ENCODE peak calls at places on chromosomes 3 and 15, in five cellular contexts. S is NCI-H1092 treated with DMSO at 0.1 percent for 48 hours, D is OCI-M1, L is M059J, R is GM03348. C is an unnamed sample.

GRCh38 chr15:49674370-49674769 is 53.5 kb downstream of the DTWD1 start:
- DNase-seq in S (no peak), D (no peak), L (peak), R (peak), C (peak)

GRCh38 chr3:175287361-175287963 is 428.3 kb downstream of the NAALADL2 start:
- DNase-seq in S (no peak), D (no peak), L (no peak), R (no peak), C (no peak)

GRCh38 chr15:96020133-96020532 is 310.4 kb upstream of the NR2F2 start:
- DNase-seq in S (no peak), D (no peak), L (no peak), R (no peak), C (no peak)

GRCh38 chr15:80694624-80695098 is 449 bp upstream of the ABHD17C start:
- DNase-seq in S (no peak), D (no peak), L (peak), R (peak), C (peak)

GRCh38 chr15:60576515-60576914 is 97.6 kb upstream of the ICE2 start:
- DNase-seq in S (no peak), D (no peak), L (no peak), R (no peak), C (no peak)

GRCh38 chr15:40190591-40190990 is 29.7 kb downstream of the BUB1B start:
- DNase-seq in S (no peak), D (no peak), L (peak), R (peak), C (peak)

GRCh38 chr3:24545917-24546316 is 51.3 kb upstream of the THRB start:
- DNase-seq in S (no peak), D (no peak), L (peak), R (peak), C (no peak)

GRCh38 chr3:126423191-126424038 is 28.7 kb downstream of the CFAP100 start:
- DNase-seq in S (no peak), D (no peak), L (no peak), R (no peak), C (no peak)

GRCh38 chr15:90871097-90871715 is 2.8 kb downstream of the FURIN start:
- DNase-seq in S (peak), D (peak), L (peak), R (peak), C (peak)

GRCh38 chr15:28919201-28919627 is 33.4 kb downstream of the APBA2 start:
- DNase-seq in S (no peak), D (no peak), L (no peak), R (no peak), C (peak)

GRCh38 chr15:90581771-90582471 is 52.2 kb downstream of the CRTC3 start:
- DNase-seq in S (no peak), D (peak), L (no peak), R (no peak), C (peak)

GRCh38 chr15:55250392-55250791 is 39.2 kb downstream of the RAB27A start:
- DNase-seq in S (no peak), D (peak), L (no peak), R (peak), C (no peak)

GRCh38 chr3:123568034-123568433 is 16.8 kb downstream of the HACD2 start:
- DNase-seq in S (no peak), D (no peak), L (no peak), R (no peak), C (no peak)

GRCh38 chr3:66858656-66859381 is 139.3 kb upstream of the KBTBD8 start:
- DNase-seq in S (no peak), D (peak), L (no peak), R (no peak), C (no peak)

GRCh38 chr3:72960812-72961518 is 35.6 kb upstream of the PPP4R2 start:
- DNase-seq in S (no peak), D (peak), L (peak), R (peak), C (peak)

GRCh38 chr3:146640955-146641867 is 36.1 kb upstream of the PLSCR5 start:
- DNase-seq in S (peak), D (peak), L (peak), R (peak), C (peak)

GRCh38 chr15:78065973-78066946 is 11.3 kb downstream of the TBC1D2B start:
- DNase-seq in S (no peak), D (no peak), L (no peak), R (no peak), C (peak)

GRCh38 chr15:68679961-68680371 is 101.2 kb downstream of the CORO2B start:
- DNase-seq in S (no peak), D (no peak), L (no peak), R (no peak), C (no peak)

GRCh38 chr3:111695584-111696213 is 100.6 kb upstream of the ZBED2 start:
- DNase-seq in S (no peak), D (no peak), L (peak), R (peak), C (peak)

GRCh38 chr15:70164910-70165791 is 67.4 kb upstream of the TLE3 start:
- DNase-seq in S (no peak), D (no peak), L (no peak), R (no peak), C (no peak)

GRCh38 chr3:185486371-185486770 is 12.5 kb downstream of the TMEM41A start:
- DNase-seq in S (no peak), D (no peak), L (no peak), R (no peak), C (no peak)

GRCh38 chr15:25527118-25527517 is 88.3 kb upstream of the UBE3A start:
- DNase-seq in S (no peak), D (no peak), L (no peak), R (no peak), C (peak)

GRCh38 chr15:88574646-88575045 is 28.2 kb upstream of the DET1 start:
- DNase-seq in S (peak), D (no peak), L (no peak), R (no peak), C (no peak)

GRCh38 chr3:122555275-122556071 is 8.6 kb downstream of the PARP9 start:
- DNase-seq in S (no peak), D (no peak), L (peak), R (peak), C (peak)

GRCh38 chr3:159785276-159785675 is 203.4 kb upstream of the IL12A start:
- DNase-seq in S (no peak), D (no peak), L (no peak), R (peak), C (no peak)

GRCh38 chr3:51734572-51734907 is 27.7 kb downstream of the GRM2 start:
- DNase-seq in S (no peak), D (peak), L (no peak), R (no peak), C (no peak)

GRCh38 chr15:43915820-43916660 is 89.2 kb downstream of the WDR76 start:
- DNase-seq in S (no peak), D (no peak), L (no peak), R (no peak), C (no peak)

GRCh38 chr3:114121996-114122709 is 56.7 kb downstream of the DRD3 start:
- DNase-seq in S (no peak), D (no peak), L (peak), R (peak), C (peak)

C was measured in kidney tubule cell.